ENCODE peak calls at places on chromosomes 16 and 17, in seven cellular contexts. Z, B, Y, U, P, W and C are unnamed samples.

GRCh38 chr17:38885728-38886642 is 16.1 kb downstream of the LASP1 start:
- DNase-seq in Z (no peak), B (no peak), Y (no peak), U (no peak), P (no peak), W (peak; percentile 52), C (no peak)

GRCh38 chr16:6206080-6206479 is 1108.5 kb upstream of the EEF2KMT start:
- DNase-seq in Z (no peak), B (no peak), Y (no peak), U (no peak), P (no peak), W (no peak), C (no peak)

GRCh38 chr17:34255841-34256240 is 756 bp downstream of the CCL2 start:
- DNase-seq in Z (no peak), B (no peak), Y (no peak), U (no peak), P (no peak), W (no peak), C (no peak)

GRCh38 chr17:70060415-70060814 is 14.6 kb upstream of the KCNJ16 start:
- DNase-seq in Z (no peak), B (no peak), Y (no peak), U (no peak), P (no peak), W (peak; percentile 45), C (no peak)

GRCh38 chr16:16050106-16050505 is 100.7 kb downstream of the ABCC1 start:
- DNase-seq in Z (no peak), B (no peak), Y (no peak), U (no peak), P (no peak), W (no peak), C (no peak)

GRCh38 chr17:80839401-80839800 is 152.2 kb upstream of the CHMP6 start:
- DNase-seq in Z (peak; percentile 50), B (no peak), Y (no peak), U (no peak), P (no peak), W (no peak), C (no peak)

GRCh38 chr16:73071131-73071940 is 23.4 kb upstream of the ZFHX3 start:
- DNase-seq in Z (peak; percentile 83), B (no peak), Y (no peak), U (peak; percentile 52), P (peak; percentile 49), W (no peak), C (no peak)

GRCh38 chr16:68992521-68992920 is 112.9 kb upstream of the HAS3 start:
- DNase-seq in Z (no peak), B (no peak), Y (peak; percentile 74), U (no peak), P (no peak), W (peak; percentile 86), C (no peak)

GRCh38 chr16:17784073-17784472 is 313.3 kb upstream of the XYLT1 start:
- DNase-seq in Z (no peak), B (no peak), Y (no peak), U (no peak), P (no peak), W (peak; percentile 56), C (no peak)

GRCh38 chr16:79658301-79659001 is 57.9 kb upstream of the MAF start:
- DNase-seq in Z (no peak), B (no peak), Y (no peak), U (peak; percentile 39), P (no peak), W (peak; percentile 35), C (no peak)

GRCh38 chr16:3822366-3823045 is 58.0 kb downstream of the CREBBP start:
- DNase-seq in Z (no peak), B (no peak), Y (no peak), U (peak; percentile 41), P (no peak), W (peak; percentile 20), C (no peak)

GRCh38 chr17:15457723-15458094 is 9.7 kb downstream of the CDRT4 start:
- DNase-seq in Z (no peak), B (no peak), Y (no peak), U (peak; percentile 55), P (no peak), W (no peak), C (no peak)

GRCh38 chr17:21677911-21678310 is 14.4 kb upstream of the KCNJ18 start:
- DNase-seq in Z (peak; percentile 63), B (no peak), Y (no peak), U (no peak), P (no peak), W (no peak), C (no peak)

GRCh38 chr16:27753563-27753962 is 203.6 kb downstream of the KATNIP start:
- DNase-seq in Z (no peak), B (no peak), Y (no peak), U (no peak), P (no peak), W (no peak), C (no peak)

GRCh38 chr16:70702624-70703023 is 16.8 kb upstream of the MTSS2 start:
- DNase-seq in Z (no peak), B (no peak), Y (no peak), U (no peak), P (no peak), W (no peak), C (no peak)

GRCh38 chr16:72797606-72798005 is 250.3 kb downstream of the ZFHX3 start:
- DNase-seq in Z (no peak), B (no peak), Y (no peak), U (no peak), P (peak; percentile 44), W (no peak), C (no peak)

GRCh38 chr17:27565874-27566672 is 64.9 kb upstream of the LGALS9 start:
- DNase-seq in Z (no peak), B (no peak), Y (no peak), U (no peak), P (no peak), W (peak; percentile 84), C (no peak)

GRCh38 chr16:49546059-49546458 is 172.5 kb downstream of the C16orf78 start:
- DNase-seq in Z (no peak), B (no peak), Y (no peak), U (no peak), P (no peak), W (no peak), C (no peak)

GRCh38 chr17:44384823-44385286 is 4.6 kb downstream of the ITGA2B start:
- DNase-seq in Z (peak; percentile 76), B (no peak), Y (no peak), U (no peak), P (no peak), W (no peak), C (no peak)

GRCh38 chr16:69477546-69477945 is 53.1 kb downstream of the CYB5B start:
- DNase-seq in Z (no peak), B (no peak), Y (no peak), U (no peak), P (no peak), W (peak; percentile 39), C (no peak)

GRCh38 chr17:18070861-18071340 is 16.8 kb upstream of the DRG2 start:
- DNase-seq in Z (no peak), B (no peak), Y (no peak), U (no peak), P (no peak), W (peak; percentile 61), C (no peak)

GRCh38 chr17:49646391-49647255 is 31.3 kb downstream of the SPOP start:
- DNase-seq in Z (no peak), B (no peak), Y (peak; percentile 81), U (peak; percentile 50), P (no peak), W (peak; percentile 77), C (no peak)
- H3K4me3 ChIP-seq in Z (no peak overlapping the region), B (no peak overlapping the region), Y (no peak overlapping the region), U (peak overlapping the region; percentile 49), P (no peak overlapping the region), W (peak overlapping the region; percentile 37), C (no peak overlapping the region)

GRCh38 chr17:72173475-72174116 is 52.8 kb downstream of the SOX9 start:
- DNase-seq in Z (no peak), B (no peak), Y (no peak), U (no peak), P (no peak), W (peak; percentile 31), C (no peak)

GRCh38 chr17:72167593-72167992 is 46.8 kb downstream of the SOX9 start:
- DNase-seq in Z (no peak), B (no peak), Y (no peak), U (no peak), P (no peak), W (no peak), C (no peak)

GRCh38 chr17:72171703-72172670 is 51.2 kb downstream of the SOX9 start:
- DNase-seq in Z (no peak), B (no peak), Y (no peak), U (no peak), P (no peak), W (no peak), C (no peak)

GRCh38 chr17:72166040-72166439 is 45.2 kb downstream of the SOX9 start:
- DNase-seq in Z (no peak), B (no peak), Y (no peak), U (no peak), P (peak; percentile 18), W (no peak), C (no peak)

DNA sequence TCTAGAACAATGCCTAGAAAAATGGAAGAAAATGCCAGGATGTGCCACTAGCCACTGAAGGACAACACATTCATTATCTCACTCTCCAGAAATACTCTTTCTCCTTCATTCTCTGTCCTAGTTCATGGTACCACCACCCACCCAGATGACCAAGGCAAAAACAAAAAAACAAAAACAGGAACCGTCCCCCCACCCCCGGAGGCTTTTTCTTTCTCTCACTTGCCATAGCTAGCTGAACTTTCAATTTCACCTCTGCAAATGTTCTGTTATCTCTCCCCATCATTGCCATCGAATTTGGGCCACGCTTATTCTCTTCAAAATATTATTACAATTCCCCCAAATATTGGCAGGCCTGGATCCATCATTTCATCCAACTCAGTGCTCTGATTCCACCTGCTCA is 49.0 kb downstream of the SOX9 start:
- DNase-seq in Z (no peak), B (no peak), Y (no peak), U (no peak), P (no peak), W (no peak), C (no peak)
- H3K4me1 ChIP-seq in Z (no peaks in the 10 kb centered on the region), B (no peaks in the 10 kb centered on the region), Y (no peaks in the 10 kb centered on the region), U (no peaks in the 10 kb centered on the region), P (no peaks in the 10 kb centered on the region), W (no peaks in the 10 kb centered on the region), C (no peaks in the 10 kb centered on the region)

GRCh38 chr16:85673529-85674417 is 15.0 kb downstream of the GINS2 start:
- DNase-seq in Z (peak; percentile 81), B (no peak), Y (no peak), U (no peak), P (peak; percentile 72), W (peak; percentile 75), C (no peak)
- H3K36me3 ChIP-seq in Z (peaks cover 2% of the 10 kb centered on the region), B (peaks cover 48% of the 10 kb centered on the region), Y (peaks cover 25% of the 10 kb centered on the region), U (peaks cover 89% of the 10 kb centered on the region), P (peaks cover 14% of the 10 kb centered on the region), W (peaks cover 39% of the 10 kb centered on the region), C (peaks cover 46% of the 10 kb centered on the region)

DNA sequence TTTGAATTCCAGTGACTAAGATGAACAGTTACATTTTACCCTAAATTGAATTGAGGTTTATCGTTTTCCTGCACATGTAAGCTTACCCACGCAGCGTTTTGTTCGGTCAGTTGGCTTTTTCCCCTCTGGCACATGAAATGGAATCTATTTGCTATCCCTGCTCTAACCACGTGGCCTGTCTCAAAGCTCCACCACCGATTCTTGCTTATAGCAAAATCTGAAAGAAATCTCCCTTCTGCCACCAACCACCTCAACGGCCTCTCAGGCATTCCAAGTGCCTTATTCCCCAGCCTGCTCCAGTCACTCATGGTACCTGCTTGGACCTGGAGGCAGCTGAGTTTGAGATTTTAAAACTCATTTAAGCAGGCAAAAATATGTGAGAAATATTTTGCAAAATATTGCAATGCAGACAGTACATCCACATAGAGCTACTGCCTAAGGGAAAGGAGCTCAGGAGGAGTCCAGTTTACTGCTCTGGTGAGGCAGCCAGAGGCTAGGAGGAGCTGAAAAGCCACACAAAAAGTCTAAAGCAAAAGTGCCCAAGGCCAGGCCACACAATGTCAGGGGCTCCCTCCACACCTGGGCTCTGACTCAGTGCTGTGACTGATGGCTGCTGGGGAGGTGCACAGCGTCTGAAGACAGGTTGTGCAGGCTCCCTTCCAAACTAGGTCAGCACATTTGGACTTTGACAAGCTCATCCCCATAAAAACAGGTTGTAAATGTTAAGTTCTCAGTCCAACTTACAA is 26.4 kb downstream of the ARHGAP17 start:
- DNase-seq in Z (no peak), B (no peak), Y (peak; percentile 91), U (no peak), P (no peak), W (peak; percentile 76), C (no peak)
- H3K4me3 ChIP-seq in Z (no peak overlapping the region), B (no peak overlapping the region), Y (peak overlapping the region; percentile 36), U (peak overlapping the region; percentile 32), P (no peak overlapping the region), W (no peak overlapping the region), C (no peak overlapping the region)